ENCODE peak calls at places on chromosomes 13 and 19, in six cellular contexts. One of them, this sample, is unnamed. For H3K4me1 and H3K36me3, the result is how much of the 10 kb centered on the place peaks cover.

GRCh38 chr19:11382898-11383705 is 1.0 kb downstream of the EPOR start:
- DNase-seq in CD8-positive, alpha-beta T cell: no peak
- DNase-seq in K562: peak
- DNase-seq in HCT116: peak
- DNase-seq in cardiac muscle cell: peak
- DNase-seq in thoracic aorta: no peak
- DNase-seq in this sample: peak

GRCh38 chr19:51407631-51408131 is 9.8 kb downstream of the SIGLEC10 start:
- DNase-seq in HCT116: peak
- DNase-seq in CD8-positive, alpha-beta T cell: no peak
- DNase-seq in cardiac muscle cell: peak
- DNase-seq in K562: peak
- DNase-seq in thoracic aorta: no peak
- DNase-seq in this sample: no peak

GRCh38 chr19:30408734-30409301 is 36.6 kb downstream of the ZNF536 start:
- DNase-seq in HCT116: no peak
- DNase-seq in CD8-positive, alpha-beta T cell: no peak
- DNase-seq in thoracic aorta: no peak
- DNase-seq in K562: no peak
- DNase-seq in cardiac muscle cell: no peak
- DNase-seq in this sample: no peak

GRCh38 chr13:110371550-110372465 is 64.7 kb downstream of the COL4A2 start:
- DNase-seq in cardiac muscle cell: no peak
- DNase-seq in CD8-positive, alpha-beta T cell: no peak
- DNase-seq in HCT116: no peak
- DNase-seq in thoracic aorta: no peak
- DNase-seq in K562: no peak
- DNase-seq in this sample: no peak

GRCh38 chr19:35107541-35107939 is 8.1 kb upstream of the FXYD3 start:
- DNase-seq in K562: peak
- DNase-seq in cardiac muscle cell: no peak
- DNase-seq in CD8-positive, alpha-beta T cell: no peak
- DNase-seq in HCT116: peak
- DNase-seq in thoracic aorta: no peak
- DNase-seq in this sample: no peak

GRCh38 chr19:40231544-40232424 is 5.3 kb upstream of the CCNP start:
- DNase-seq in cardiac muscle cell: peak
- DNase-seq in K562: peak
- DNase-seq in CD8-positive, alpha-beta T cell: no peak
- DNase-seq in thoracic aorta: no peak
- DNase-seq in HCT116: no peak
- DNase-seq in this sample: no peak

GRCh38 chr13:94967183-94968039 is 255.1 kb upstream of the SOX21 start:
- DNase-seq in thoracic aorta: no peak
- DNase-seq in CD8-positive, alpha-beta T cell: no peak
- DNase-seq in cardiac muscle cell: peak
- DNase-seq in HCT116: no peak
- DNase-seq in K562: no peak
- DNase-seq in this sample: no peak

GRCh38 chr19:56350416-56351045 is 35.9 kb upstream of the ZSCAN5A start:
- DNase-seq in CD8-positive, alpha-beta T cell: peak
- DNase-seq in cardiac muscle cell: peak
- DNase-seq in K562: peak
- DNase-seq in HCT116: peak
- DNase-seq in thoracic aorta: no peak
- DNase-seq in this sample: no peak

GRCh38 chr13:110231348-110232047 is 75.5 kb downstream of the COL4A1 start:
- DNase-seq in thoracic aorta: no peak
- DNase-seq in HCT116: no peak
- DNase-seq in CD8-positive, alpha-beta T cell: no peak
- DNase-seq in cardiac muscle cell: no peak
- DNase-seq in K562: no peak
- DNase-seq in this sample: no peak

GRCh38 chr19:13861714-13862531 is 15.0 kb upstream of the NANOS3 start:
- DNase-seq in cardiac muscle cell: peak
- DNase-seq in K562: peak
- DNase-seq in HCT116: no peak
- DNase-seq in thoracic aorta: peak
- DNase-seq in CD8-positive, alpha-beta T cell: peak
- DNase-seq in this sample: peak

GRCh38 chr13:68988176-68988575 is 1119.5 kb upstream of the ATXN8OS start:
- DNase-seq in CD8-positive, alpha-beta T cell: no peak
- DNase-seq in HCT116: no peak
- DNase-seq in cardiac muscle cell: no peak
- DNase-seq in K562: no peak
- DNase-seq in thoracic aorta: no peak
- DNase-seq in this sample: no peak

GRCh38 chr19:51727349-51727880 is 3.6 kb upstream of the HAS1 start:
- DNase-seq in HCT116: no peak
- DNase-seq in thoracic aorta: no peak
- DNase-seq in K562: no peak
- DNase-seq in cardiac muscle cell: no peak
- DNase-seq in CD8-positive, alpha-beta T cell: no peak
- DNase-seq in this sample: no peak

GRCh38 chr19:11995174-11995573 is 30.3 kb downstream of the ZNF763 start:
- DNase-seq in HCT116: no peak
- DNase-seq in cardiac muscle cell: no peak
- DNase-seq in CD8-positive, alpha-beta T cell: no peak
- DNase-seq in thoracic aorta: no peak
- DNase-seq in K562: peak
- DNase-seq in this sample: no peak

GRCh38 chr19:4288091-4288777 is 9.2 kb downstream of the SHD start:
- DNase-seq in HCT116: peak
- DNase-seq in cardiac muscle cell: no peak
- DNase-seq in CD8-positive, alpha-beta T cell: no peak
- DNase-seq in thoracic aorta: no peak
- DNase-seq in K562: peak
- DNase-seq in this sample: no peak

GRCh38 chr13:70893832-70894231 is 785.6 kb upstream of the KLHL1 start:
- DNase-seq in HCT116: no peak
- DNase-seq in CD8-positive, alpha-beta T cell: no peak
- DNase-seq in thoracic aorta: no peak
- DNase-seq in K562: no peak
- DNase-seq in cardiac muscle cell: no peak
- DNase-seq in this sample: no peak

GRCh38 chr13:113361406-113361805 is 2.5 kb downstream of the GRTP1 start:
- DNase-seq in HCT116: no peak
- DNase-seq in K562: no peak
- DNase-seq in cardiac muscle cell: no peak
- DNase-seq in thoracic aorta: no peak
- DNase-seq in CD8-positive, alpha-beta T cell: no peak
- DNase-seq in this sample: no peak

GRCh38 chr13:93549326-93549855 is 322.8 kb downstream of the GPC6 start:
- DNase-seq in HCT116: no peak
- DNase-seq in cardiac muscle cell: no peak
- DNase-seq in thoracic aorta: no peak
- DNase-seq in CD8-positive, alpha-beta T cell: no peak
- DNase-seq in K562: no peak
- DNase-seq in this sample: no peak

GRCh38 chr13:50378513-50378970 is 363.3 kb downstream of the KCNRG start:
- DNase-seq in K562: no peak
- DNase-seq in CD8-positive, alpha-beta T cell: no peak
- DNase-seq in cardiac muscle cell: no peak
- DNase-seq in HCT116: no peak
- DNase-seq in thoracic aorta: no peak
- DNase-seq in this sample: no peak

GRCh38 chr13:113350065-113350937 is 13.6 kb downstream of the GRTP1 start:
- DNase-seq in K562: no peak
- DNase-seq in thoracic aorta: no peak
- DNase-seq in CD8-positive, alpha-beta T cell: no peak
- DNase-seq in cardiac muscle cell: no peak
- DNase-seq in HCT116: no peak
- DNase-seq in this sample: no peak

GRCh38 chr19:33388231-33388816 is 14.8 kb downstream of the CEBPG start:
- DNase-seq in CD8-positive, alpha-beta T cell: no peak
- DNase-seq in HCT116: no peak
- DNase-seq in K562: no peak
- DNase-seq in thoracic aorta: no peak
- DNase-seq in cardiac muscle cell: no peak
- DNase-seq in this sample: no peak

GRCh38 chr19:48608798-48609263 is 2.3 kb downstream of the SPACA4 start:
- DNase-seq in CD8-positive, alpha-beta T cell: peak
- DNase-seq in cardiac muscle cell: no peak
- DNase-seq in K562: peak
- DNase-seq in thoracic aorta: no peak
- DNase-seq in HCT116: peak
- DNase-seq in this sample: no peak

GRCh38 chr13:112104873-112105234 is 37.9 kb downstream of the SOX1 start:
- DNase-seq in HCT116: no peak
- DNase-seq in cardiac muscle cell: no peak
- DNase-seq in K562: no peak
- DNase-seq in thoracic aorta: no peak
- DNase-seq in CD8-positive, alpha-beta T cell: no peak
- DNase-seq in this sample: no peak

GRCh38 chr13:27599845-27600553 is 20.3 kb downstream of the LNX2 start:
- DNase-seq in HCT116: peak
- DNase-seq in cardiac muscle cell: peak
- DNase-seq in thoracic aorta: no peak
- DNase-seq in CD8-positive, alpha-beta T cell: no peak
- DNase-seq in K562: no peak
- DNase-seq in this sample: no peak

GRCh38 chr19:45133661-45134060 is 27.1 kb downstream of the NKPD1 start:
- DNase-seq in thoracic aorta: no peak
- DNase-seq in CD8-positive, alpha-beta T cell: no peak
- DNase-seq in HCT116: no peak
- DNase-seq in K562: no peak
- DNase-seq in cardiac muscle cell: no peak
- DNase-seq in this sample: no peak

GRCh38 chr13:97574926-97575325 is 141.0 kb downstream of the RAP2A start:
- DNase-seq in thoracic aorta: no peak
- DNase-seq in HCT116: peak
- DNase-seq in cardiac muscle cell: peak
- DNase-seq in CD8-positive, alpha-beta T cell: no peak
- DNase-seq in K562: no peak
- DNase-seq in this sample: peak

GRCh38 chr19:46372901-46373572 is 26.1 kb downstream of the PPP5C start:
- DNase-seq in cardiac muscle cell: no peak
- DNase-seq in HCT116: no peak
- DNase-seq in thoracic aorta: no peak
- DNase-seq in CD8-positive, alpha-beta T cell: no peak
- DNase-seq in K562: no peak
- DNase-seq in this sample: no peak

GRCh38 chr13:58680115-58680514 is 1048.6 kb downstream of the PCDH17 start:
- DNase-seq in CD8-positive, alpha-beta T cell: no peak
- DNase-seq in K562: no peak
- DNase-seq in HCT116: no peak
- DNase-seq in cardiac muscle cell: no peak
- DNase-seq in thoracic aorta: no peak
- DNase-seq in this sample: no peak

GRCh38 chr19:29263305-29264080 is 50.5 kb upstream of the UQCRFS1 start:
- DNase-seq in thoracic aorta: no peak
- DNase-seq in CD8-positive, alpha-beta T cell: peak
- DNase-seq in HCT116: no peak
- DNase-seq in K562: peak
- DNase-seq in cardiac muscle cell: peak
- DNase-seq in this sample: peak

GRCh38 chr19:9914001-9914314 is 22.4 kb downstream of the OLFM2 start:
- DNase-seq in CD8-positive, alpha-beta T cell: no peak
- DNase-seq in thoracic aorta: no peak
- DNase-seq in cardiac muscle cell: no peak
- DNase-seq in HCT116: no peak
- DNase-seq in K562: peak
- DNase-seq in this sample: no peak

GRCh38 chr19:18833141-18833476 is 1.4 kb downstream of the UPF1 start:
- DNase-seq in cardiac muscle cell: no peak
- DNase-seq in K562: no peak
- DNase-seq in CD8-positive, alpha-beta T cell: no peak
- DNase-seq in HCT116: no peak
- DNase-seq in thoracic aorta: no peak
- DNase-seq in this sample: no peak
- H3K4me1 ChIP-seq in cardiac muscle cell: under half
- H3K4me1 ChIP-seq in K562: under half
- H3K4me1 ChIP-seq in CD8-positive, alpha-beta T cell: half or more
- H3K4me1 ChIP-seq in HCT116: under half
- H3K4me1 ChIP-seq in thoracic aorta: under half
- H3K4me1 ChIP-seq in this sample: half or more

DNA sequence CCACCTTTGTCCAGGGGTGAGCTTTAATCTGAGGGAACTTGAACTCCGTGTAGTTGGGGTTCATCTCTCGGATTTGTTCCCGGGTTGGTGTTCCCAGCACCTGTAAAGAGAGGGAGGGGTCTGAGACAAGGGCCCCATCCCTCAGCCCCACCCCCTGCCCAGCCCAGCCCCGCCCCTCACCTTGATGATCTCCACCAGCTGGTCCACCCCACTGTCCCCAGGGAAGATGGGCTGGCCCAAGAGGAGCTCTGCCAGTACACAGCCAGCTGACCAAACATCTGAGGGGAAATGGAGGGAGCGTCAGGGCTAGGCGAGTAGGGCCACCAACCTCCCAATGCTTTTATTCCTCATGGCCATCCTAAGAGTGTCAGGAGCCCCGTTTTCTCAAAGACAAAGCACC is 9.3 kb downstream of the GSK3A start:
- DNase-seq in CD8-positive, alpha-beta T cell: no peak
- DNase-seq in cardiac muscle cell: no peak
- DNase-seq in thoracic aorta: no peak
- DNase-seq in K562: peak
- DNase-seq in HCT116: no peak
- DNase-seq in this sample: no peak
- H3K36me3 ChIP-seq in CD8-positive, alpha-beta T cell: half or more
- H3K36me3 ChIP-seq in cardiac muscle cell: under half
- H3K36me3 ChIP-seq in thoracic aorta: half or more
- H3K36me3 ChIP-seq in K562: half or more
- H3K36me3 ChIP-seq in HCT116: half or more
- H3K36me3 ChIP-seq in this sample: half or more

GRCh38 chr19:19866599-19867248 is 1.0 kb downstream of the ZNF253 start:
- DNase-seq in cardiac muscle cell: peak
- DNase-seq in CD8-positive, alpha-beta T cell: peak
- DNase-seq in HCT116: no peak
- DNase-seq in K562: peak
- DNase-seq in thoracic aorta: no peak
- DNase-seq in this sample: no peak

GRCh38 chr19:19858751-19859150 is 6.9 kb upstream of the ZNF253 start:
- DNase-seq in K562: no peak
- DNase-seq in cardiac muscle cell: no peak
- DNase-seq in CD8-positive, alpha-beta T cell: no peak
- DNase-seq in HCT116: no peak
- DNase-seq in thoracic aorta: no peak
- DNase-seq in this sample: no peak

GRCh38 chr19:19865750-19866598 is at the start of gene ZNF253:
- DNase-seq in K562: peak
- DNase-seq in HCT116: no peak
- DNase-seq in cardiac muscle cell: peak
- DNase-seq in CD8-positive, alpha-beta T cell: peak
- DNase-seq in thoracic aorta: peak
- DNase-seq in this sample: peak

GRCh38 chr19:19860756-19861390 is 4.8 kb upstream of the ZNF253 start:
- DNase-seq in K562: peak
- DNase-seq in thoracic aorta: no peak
- DNase-seq in CD8-positive, alpha-beta T cell: peak
- DNase-seq in HCT116: no peak
- DNase-seq in cardiac muscle cell: peak
- DNase-seq in this sample: no peak
- H3K4me3 ChIP-seq in K562: peak
- H3K4me3 ChIP-seq in thoracic aorta: peak
- H3K4me3 ChIP-seq in CD8-positive, alpha-beta T cell: peak
- H3K4me3 ChIP-seq in HCT116: no peak
- H3K4me3 ChIP-seq in cardiac muscle cell: peak
- H3K4me3 ChIP-seq in this sample: peak

GRCh38 chr13:108566413-108567170 is 62.8 kb upstream of the MYO16 start:
- DNase-seq in CD8-positive, alpha-beta T cell: no peak
- DNase-seq in thoracic aorta: no peak
- DNase-seq in cardiac muscle cell: no peak
- DNase-seq in HCT116: no peak
- DNase-seq in K562: no peak
- DNase-seq in this sample: no peak
- H3K4me1 ChIP-seq in CD8-positive, alpha-beta T cell: under half
- H3K4me1 ChIP-seq in thoracic aorta: under half
- H3K4me1 ChIP-seq in cardiac muscle cell: under half
- H3K4me1 ChIP-seq in HCT116: under half
- H3K4me1 ChIP-seq in K562: under half
- H3K4me1 ChIP-seq in this sample: under half

GRCh38 chr19:1828279-1829238 is 16.5 kb upstream of the ATP8B3 start:
- DNase-seq in CD8-positive, alpha-beta T cell: no peak
- DNase-seq in K562: no peak
- DNase-seq in HCT116: no peak
- DNase-seq in cardiac muscle cell: no peak
- DNase-seq in thoracic aorta: no peak
- DNase-seq in this sample: no peak
- H3K36me3 ChIP-seq in CD8-positive, alpha-beta T cell: under half
- H3K36me3 ChIP-seq in K562: half or more
- H3K36me3 ChIP-seq in HCT116: under half
- H3K36me3 ChIP-seq in cardiac muscle cell: under half
- H3K36me3 ChIP-seq in thoracic aorta: under half
- H3K36me3 ChIP-seq in this sample: half or more

This sample was measured in heart right ventricle.